ENCODE peak calls at places on chromosomes 1 and 21, in seven cellular contexts. Q, L, K, E, W, M and A are unnamed samples.

GRCh38 chr1:185775505-185775904 is 41.3 kb downstream of the HMCN1 start:
- DNase-seq in W (peak), Q (no peak), E (no peak), L (peak), K (no peak), M (no peak), A (no peak)

GRCh38 chr1:196373798-196374197 is 234.4 kb downstream of the KCNT2 start:
- DNase-seq in Q (no peak), E (no peak), M (no peak), W (no peak), L (no peak), K (no peak), A (no peak)

GRCh38 chr1:55618203-55618602 is 403.0 kb upstream of the USP24 start:
- DNase-seq in L (no peak), W (no peak), M (no peak), Q (no peak), K (no peak), E (no peak), A (no peak)

GRCh38 chr1:101107496-101108115 is 82.0 kb upstream of the DPH5 start:
- DNase-seq in M (no peak), K (no peak), L (no peak), E (no peak), W (no peak), Q (no peak), A (no peak)

GRCh38 chr1:43293896-43294760 is 6.7 kb upstream of the TIE1 start:
- DNase-seq in K (peak), W (no peak), M (no peak), E (no peak), L (peak), Q (no peak), A (peak)

GRCh38 chr1:29855761-29856160 is 619.4 kb downstream of the PTPRU start:
- DNase-seq in M (no peak), E (no peak), Q (no peak), W (no peak), L (no peak), K (no peak), A (no peak)

GRCh38 chr1:248856176-248856575 is 2.7 kb downstream of the ZNF692 start:
- DNase-seq in Q (no peak), E (no peak), W (no peak), K (no peak), L (no peak), M (no peak), A (no peak)

GRCh38 chr1:37189111-37189510 is 154.8 kb upstream of the GRIK3 start:
- DNase-seq in E (no peak), K (no peak), W (peak), L (no peak), Q (no peak), M (no peak), A (no peak)

GRCh38 chr1:156122519-156123355 is 8.2 kb downstream of the LMNA start:
- DNase-seq in M (no peak), Q (no peak), L (peak), K (peak), E (no peak), W (peak), A (peak)

GRCh38 chr1:15341228-15341627 is 68.5 kb upstream of the EFHD2 start:
- DNase-seq in K (no peak), M (no peak), W (no peak), E (no peak), Q (no peak), L (no peak), A (no peak)

GRCh38 chr21:39314155-39315027 is 959 bp upstream of the BRWD1 start:
- DNase-seq in K (peak), E (no peak), M (peak), Q (peak), W (peak), L (peak), A (peak)

GRCh38 chr1:41963636-41964035 is 44.9 kb upstream of the HIVEP3 start:
- DNase-seq in M (no peak), K (no peak), L (no peak), W (no peak), Q (no peak), E (no peak), A (no peak)

GRCh38 chr1:212655668-212656440 is 43.8 kb downstream of the BATF3 start:
- DNase-seq in L (peak), Q (no peak), K (no peak), M (no peak), E (no peak), W (no peak), A (no peak)

GRCh38 chr1:151993734-151994496 is at the start of gene S100A10:
- DNase-seq in Q (peak), M (peak), W (peak), K (no peak), L (peak), E (peak), A (no peak)

GRCh38 chr1:204927673-204928641 is 57.3 kb downstream of the NFASC start:
- DNase-seq in M (no peak), L (no peak), W (no peak), E (no peak), Q (no peak), K (no peak), A (no peak)

GRCh38 chr1:114701931-114702330 is 6.6 kb upstream of the AMPD1 start:
- DNase-seq in Q (no peak), K (no peak), W (no peak), M (no peak), E (no peak), L (peak), A (no peak)

GRCh38 chr1:200075938-200076546 is 48.5 kb downstream of the NR5A2 start:
- DNase-seq in E (no peak), M (no peak), K (no peak), W (no peak), L (peak), Q (no peak), A (no peak)

GRCh38 chr1:91606546-91607078 is 106.0 kb downstream of the CDC7 start:
- DNase-seq in Q (no peak), M (no peak), K (no peak), L (no peak), E (no peak), W (no peak), A (no peak)

GRCh38 chr1:24503870-24504523 is 1.4 kb downstream of the RCAN3 start:
- DNase-seq in Q (peak), M (no peak), L (no peak), E (no peak), K (no peak), W (no peak), A (no peak)

GRCh38 chr1:161307892-161308638 is 1.7 kb downstream of the MPZ start:
- DNase-seq in M (no peak), K (no peak), W (no peak), Q (no peak), L (no peak), E (no peak), A (no peak)

GRCh38 chr21:45620201-45620600 is 23.3 kb upstream of the PCBP3 start:
- DNase-seq in M (no peak), W (no peak), Q (no peak), E (peak), K (no peak), L (no peak), A (peak)

GRCh38 chr21:36479415-36480402 is at the start of gene CLDN14:
- DNase-seq in L (peak), Q (no peak), E (no peak), K (no peak), M (no peak), W (no peak), A (no peak)

GRCh38 chr1:37537378-37537777 is 16.7 kb downstream of the SNIP1 start:
- DNase-seq in E (no peak), L (peak), W (no peak), K (no peak), M (no peak), Q (peak), A (no peak)

GRCh38 chr21:45995686-45996179 is 14.2 kb downstream of the COL6A1 start:
- DNase-seq in E (peak), K (no peak), Q (peak), L (peak), W (no peak), M (no peak), A (peak)

GRCh38 chr1:235326719-235327558 is 1.0 kb downstream of the ARID4B start:
- DNase-seq in K (peak), M (peak), E (peak), Q (peak), L (peak), W (peak), A (peak)

GRCh38 chr1:84693009-84693408 is 2.7 kb upstream of the SSX2IP start:
- DNase-seq in W (no peak), M (no peak), E (no peak), Q (no peak), K (no peak), L (no peak), A (no peak)

GRCh38 chr1:244854175-244854574 is 10.2 kb downstream of the HNRNPU start:
- DNase-seq in K (no peak), E (no peak), Q (no peak), M (no peak), W (no peak), L (no peak), A (no peak)

GRCh38 chr1:151584278-151584677 is 27.6 kb upstream of the SNX27 start:
- DNase-seq in L (no peak), E (no peak), W (no peak), Q (no peak), K (no peak), M (no peak), A (no peak)

GRCh38 chr1:184150776-184151531 is 99.4 kb downstream of the TSEN15 start:
- DNase-seq in K (no peak), W (no peak), M (no peak), E (no peak), L (peak), Q (no peak), A (no peak)

GRCh38 chr1:1281533-1282321 is 1.5 kb downstream of the SCNN1D start:
- DNase-seq in W (peak), M (no peak), L (peak), K (no peak), E (no peak), Q (peak), A (no peak)

GRCh38 chr1:159279754-159280153 is 22.4 kb upstream of the FCER1A start:
- DNase-seq in L (no peak), M (no peak), K (no peak), E (no peak), Q (no peak), W (no peak), A (no peak)

GRCh38 chr1:20061866-20062265 is 8.1 kb upstream of the PLA2G5 start:
- DNase-seq in M (no peak), K (no peak), W (no peak), Q (no peak), L (no peak), E (no peak), A (no peak)

GRCh38 chr1:197224160-197224559 is 43.9 kb upstream of the CRB1 start:
- DNase-seq in Q (no peak), M (no peak), E (no peak), W (peak), L (peak), K (no peak), A (no peak)